ENCODE peak calls at places on chromosomes 2 and 18, in five cellular contexts. One of them, this sample, is unnamed.

GRCh38 chr2:32289165-32290054 is 11.7 kb downstream of the YIPF4 start:
- DNase-seq in body of pancreas: no peak
- DNase-seq in heart left ventricle: no peak
- DNase-seq in uterus: no peak
- DNase-seq in Peyer's patch: no peak
- DNase-seq in this sample: no peak

GRCh38 chr2:233556756-233557736 is 9.5 kb downstream of the USP40 start:
- DNase-seq in body of pancreas: peak; percentile 9
- DNase-seq in heart left ventricle: no peak
- DNase-seq in uterus: no peak
- DNase-seq in Peyer's patch: no peak
- DNase-seq in this sample: no peak

GRCh38 chr2:173659522-173659921 is 304.9 kb downstream of the CDCA7 start:
- DNase-seq in body of pancreas: no peak
- DNase-seq in heart left ventricle: no peak
- DNase-seq in uterus: no peak
- DNase-seq in Peyer's patch: no peak
- DNase-seq in this sample: no peak

GRCh38 chr2:176464886-176465564 is 195.8 kb downstream of the MTX2 start:
- DNase-seq in body of pancreas: no peak
- DNase-seq in heart left ventricle: no peak
- DNase-seq in uterus: no peak
- DNase-seq in Peyer's patch: no peak
- DNase-seq in this sample: no peak

GRCh38 chr2:202035089-202035940 is 1.7 kb downstream of the FZD7 start:
- DNase-seq in body of pancreas: no peak
- DNase-seq in heart left ventricle: peak; percentile 68
- DNase-seq in uterus: peak; percentile 72
- DNase-seq in Peyer's patch: peak; percentile 73
- DNase-seq in this sample: peak; percentile 64

GRCh38 chr18:57854726-57855125 is 51.6 kb upstream of the ATP8B1 start:
- DNase-seq in body of pancreas: no peak
- DNase-seq in heart left ventricle: no peak
- DNase-seq in uterus: no peak
- DNase-seq in Peyer's patch: no peak
- DNase-seq in this sample: no peak

GRCh38 chr18:76452357-76452756 is 42.7 kb downstream of the ZNF516 start:
- DNase-seq in body of pancreas: peak; percentile 3
- DNase-seq in heart left ventricle: peak; percentile 8
- DNase-seq in uterus: no peak
- DNase-seq in Peyer's patch: no peak
- DNase-seq in this sample: no peak

GRCh38 chr2:8315766-8316165 is 366.1 kb upstream of the ID2 start:
- DNase-seq in body of pancreas: peak; percentile 45
- DNase-seq in heart left ventricle: peak; percentile 22
- DNase-seq in uterus: no peak
- DNase-seq in Peyer's patch: no peak
- DNase-seq in this sample: no peak

GRCh38 chr2:120453635-120453998 is 107.7 kb downstream of the INHBB start:
- DNase-seq in body of pancreas: no peak
- DNase-seq in heart left ventricle: no peak
- DNase-seq in uterus: no peak
- DNase-seq in Peyer's patch: no peak
- DNase-seq in this sample: no peak

GRCh38 chr2:111618953-111619902 is 264.8 kb downstream of the ANAPC1 start:
- DNase-seq in body of pancreas: no peak
- DNase-seq in heart left ventricle: no peak
- DNase-seq in uterus: no peak
- DNase-seq in Peyer's patch: no peak
- DNase-seq in this sample: no peak

GRCh38 chr2:45009303-45009927 is at the start of gene SIX2:
- DNase-seq in body of pancreas: peak; percentile 97
- DNase-seq in heart left ventricle: peak; percentile 91
- DNase-seq in uterus: peak; percentile 82
- DNase-seq in Peyer's patch: peak; percentile 79
- DNase-seq in this sample: peak; percentile 90

GRCh38 chr2:150234787-150235512 is 252.5 kb downstream of the RND3 start:
- DNase-seq in body of pancreas: no peak
- DNase-seq in heart left ventricle: no peak
- DNase-seq in uterus: no peak
- DNase-seq in Peyer's patch: peak; percentile 57
- DNase-seq in this sample: no peak

GRCh38 chr2:143473206-143473605 is 344.0 kb downstream of the ARHGAP15 start:
- DNase-seq in body of pancreas: no peak
- DNase-seq in heart left ventricle: no peak
- DNase-seq in uterus: no peak
- DNase-seq in Peyer's patch: no peak
- DNase-seq in this sample: no peak

GRCh38 chr2:235500761-235501662 is 7.2 kb downstream of the AGAP1 start:
- DNase-seq in body of pancreas: no peak
- DNase-seq in heart left ventricle: no peak
- DNase-seq in uterus: no peak
- DNase-seq in Peyer's patch: no peak
- DNase-seq in this sample: no peak

GRCh38 chr18:48835119-48835518 is 115.6 kb downstream of the SMAD7 start:
- DNase-seq in body of pancreas: no peak
- DNase-seq in heart left ventricle: no peak
- DNase-seq in uterus: no peak
- DNase-seq in Peyer's patch: peak; percentile 44
- DNase-seq in this sample: no peak

GRCh38 chr2:20648207-20648606 is 2.7 kb downstream of the HS1BP3 start:
- DNase-seq in body of pancreas: no peak
- DNase-seq in heart left ventricle: no peak
- DNase-seq in uterus: no peak
- DNase-seq in Peyer's patch: no peak
- DNase-seq in this sample: no peak

GRCh38 chr2:3214827-3215404 is 162.7 kb downstream of the EIPR1 start:
- DNase-seq in body of pancreas: no peak
- DNase-seq in heart left ventricle: no peak
- DNase-seq in uterus: no peak
- DNase-seq in Peyer's patch: no peak
- DNase-seq in this sample: no peak

GRCh38 chr2:11097038-11097720 is 58.1 kb upstream of the SLC66A3 start:
- DNase-seq in body of pancreas: no peak
- DNase-seq in heart left ventricle: no peak
- DNase-seq in uterus: no peak
- DNase-seq in Peyer's patch: no peak
- DNase-seq in this sample: peak; percentile 31

GRCh38 chr2:84927275-84927627 is 21.8 kb downstream of the TMSB10 start:
- DNase-seq in body of pancreas: no peak
- DNase-seq in heart left ventricle: no peak
- DNase-seq in uterus: no peak
- DNase-seq in Peyer's patch: no peak
- DNase-seq in this sample: no peak
- TF ChIP-seq CTCF in body of pancreas: no peak
- TF ChIP-seq CTCF in heart left ventricle: no peak
- TF ChIP-seq CTCF in uterus: no peak
- TF ChIP-seq CTCF in Peyer's patch: no peak
- TF ChIP-seq CTCF in this sample: no peak

GRCh38 chr2:105796791-105797190 is 52.1 kb downstream of the NCK2 start:
- DNase-seq in body of pancreas: no peak
- DNase-seq in heart left ventricle: no peak
- DNase-seq in uterus: no peak
- DNase-seq in Peyer's patch: no peak
- DNase-seq in this sample: no peak
- H3K4me3 ChIP-seq in body of pancreas: no peak overlapping the region
- H3K4me3 ChIP-seq in heart left ventricle: no peak overlapping the region
- H3K4me3 ChIP-seq in uterus: no peak overlapping the region
- H3K4me3 ChIP-seq in Peyer's patch: no peak overlapping the region
- H3K4me3 ChIP-seq in this sample: no peak overlapping the region

GRCh38 chr18:46411862-46412690 is 244.9 kb downstream of the LOXHD1 start:
- DNase-seq in body of pancreas: peak; percentile 10
- DNase-seq in heart left ventricle: peak; percentile 58
- DNase-seq in uterus: peak; percentile 27
- DNase-seq in Peyer's patch: no peak
- DNase-seq in this sample: peak; percentile 39
- H3K4me1 ChIP-seq in body of pancreas: no peaks in the 10 kb centered on the region
- H3K4me1 ChIP-seq in heart left ventricle: peaks cover 55% of the 10 kb centered on the region
- H3K4me1 ChIP-seq in uterus: no peaks in the 10 kb centered on the region
- H3K4me1 ChIP-seq in Peyer's patch: no peaks in the 10 kb centered on the region
- H3K4me1 ChIP-seq in this sample: peaks cover 97% of the 10 kb centered on the region

GRCh38 chr2:127377262-127377661 is 10.5 kb downstream of the MAP3K2 start:
- DNase-seq in body of pancreas: no peak
- DNase-seq in heart left ventricle: no peak
- DNase-seq in uterus: no peak
- DNase-seq in Peyer's patch: no peak
- DNase-seq in this sample: no peak
- TF ChIP-seq CTCF in body of pancreas: no peak
- TF ChIP-seq CTCF in heart left ventricle: no peak
- TF ChIP-seq CTCF in uterus: no peak
- TF ChIP-seq CTCF in Peyer's patch: no peak
- TF ChIP-seq CTCF in this sample: no peak

GRCh38 chr18:13147146-13147545 is 71.4 kb upstream of the LDLRAD4 start:
- DNase-seq in body of pancreas: no peak
- DNase-seq in heart left ventricle: no peak
- DNase-seq in uterus: no peak
- DNase-seq in Peyer's patch: no peak
- DNase-seq in this sample: no peak
- H3K4me3 ChIP-seq in body of pancreas: no peak overlapping the region
- H3K4me3 ChIP-seq in heart left ventricle: no peak overlapping the region
- H3K4me3 ChIP-seq in uterus: no peak overlapping the region
- H3K4me3 ChIP-seq in Peyer's patch: no peak overlapping the region
- H3K4me3 ChIP-seq in this sample: no peak overlapping the region

DNA sequence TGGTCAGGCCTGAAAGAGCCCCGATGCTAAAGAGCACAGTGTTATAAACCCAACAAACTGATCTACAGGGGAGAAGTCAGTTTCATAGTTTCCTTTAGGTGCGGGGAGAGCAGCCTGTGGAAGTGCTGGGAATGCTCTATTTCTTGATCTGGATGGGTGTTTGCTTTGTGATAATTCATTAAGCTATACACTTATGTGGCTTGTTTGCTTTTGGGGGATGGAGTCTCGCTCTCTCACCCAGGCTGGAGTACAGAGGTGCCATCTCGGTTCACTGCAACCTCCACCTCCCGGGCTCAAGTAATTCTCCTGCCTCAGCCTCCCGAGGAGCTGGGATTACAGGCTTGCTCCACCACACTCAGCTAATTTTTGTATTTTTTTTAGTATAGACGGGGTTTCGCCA is 30.1 kb upstream of the CEP68 start:
- DNase-seq in body of pancreas: no peak
- DNase-seq in heart left ventricle: no peak
- DNase-seq in uterus: no peak
- DNase-seq in Peyer's patch: no peak
- DNase-seq in this sample: no peak
- H3K4me1 ChIP-seq in body of pancreas: peaks cover 17% of the 10 kb centered on the region
- H3K4me1 ChIP-seq in heart left ventricle: no peaks in the 10 kb centered on the region
- H3K4me1 ChIP-seq in uterus: no peaks in the 10 kb centered on the region
- H3K4me1 ChIP-seq in Peyer's patch: peaks cover 14% of the 10 kb centered on the region
- H3K4me1 ChIP-seq in this sample: peaks cover 5% of the 10 kb centered on the region

GRCh38 chr2:86087936-86088850 is 17.5 kb downstream of the POLR1A start:
- DNase-seq in body of pancreas: no peak
- DNase-seq in heart left ventricle: no peak
- DNase-seq in uterus: no peak
- DNase-seq in Peyer's patch: no peak
- DNase-seq in this sample: no peak
- TF ChIP-seq CTCF in body of pancreas: no peak
- TF ChIP-seq CTCF in heart left ventricle: peak; percentile 13
- TF ChIP-seq CTCF in uterus: no peak
- TF ChIP-seq CTCF in Peyer's patch: no peak
- TF ChIP-seq CTCF in this sample: peak; percentile 29

GRCh38 chr2:63047193-63047533 is 3.5 kb upstream of the OTX1 start:
- DNase-seq in body of pancreas: no peak
- DNase-seq in heart left ventricle: no peak
- DNase-seq in uterus: no peak
- DNase-seq in Peyer's patch: no peak
- DNase-seq in this sample: no peak

GRCh38 chr2:63050186-63050915 is at the start of gene OTX1:
- DNase-seq in body of pancreas: peak; percentile 85
- DNase-seq in heart left ventricle: peak; percentile 25
- DNase-seq in uterus: no peak
- DNase-seq in Peyer's patch: peak; percentile 66
- DNase-seq in this sample: no peak

GRCh38 chr2:63048367-63049171 is 2.1 kb upstream of the OTX1 start:
- DNase-seq in body of pancreas: no peak
- DNase-seq in heart left ventricle: no peak
- DNase-seq in uterus: no peak
- DNase-seq in Peyer's patch: no peak
- DNase-seq in this sample: no peak

GRCh38 chr2:63049291-63050185 is 1.1 kb upstream of the OTX1 start:
- DNase-seq in body of pancreas: no peak
- DNase-seq in heart left ventricle: no peak
- DNase-seq in uterus: no peak
- DNase-seq in Peyer's patch: no peak
- DNase-seq in this sample: no peak

GRCh38 chr2:63047534-63048281 is 2.9 kb upstream of the OTX1 start:
- DNase-seq in body of pancreas: no peak
- DNase-seq in heart left ventricle: peak; percentile 18
- DNase-seq in uterus: no peak
- DNase-seq in Peyer's patch: no peak
- DNase-seq in this sample: no peak
- H3K4me3 ChIP-seq in body of pancreas: no peak overlapping the region
- H3K4me3 ChIP-seq in heart left ventricle: peak overlapping the region; percentile 42
- H3K4me3 ChIP-seq in uterus: no peak overlapping the region
- H3K4me3 ChIP-seq in Peyer's patch: peak overlapping the region; percentile 21
- H3K4me3 ChIP-seq in this sample: peak overlapping the region; percentile 48

DNA sequence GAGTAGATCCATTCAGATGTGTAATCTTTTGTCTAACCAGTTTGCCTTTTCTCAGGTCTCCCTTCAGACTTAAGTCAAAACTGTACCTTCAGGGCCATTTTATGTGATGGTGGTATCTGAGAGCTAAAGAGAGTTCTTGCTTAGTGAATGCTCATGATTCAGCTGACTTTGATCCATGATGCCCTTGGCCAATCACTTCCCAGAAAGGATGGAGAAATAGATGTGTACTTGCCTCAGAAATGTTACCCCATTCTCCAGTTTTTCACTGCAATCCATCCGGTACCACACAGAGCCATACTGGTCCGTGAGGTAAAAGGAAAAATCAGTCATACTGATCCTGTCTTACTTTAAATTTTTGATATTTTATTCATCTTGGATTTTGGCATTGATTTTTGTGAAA is 234.8 kb upstream of the PIK3C3 start:
- DNase-seq in body of pancreas: no peak
- DNase-seq in heart left ventricle: no peak
- DNase-seq in uterus: no peak
- DNase-seq in Peyer's patch: no peak
- DNase-seq in this sample: no peak
- H3K4me1 ChIP-seq in body of pancreas: no peaks in the 10 kb centered on the region
- H3K4me1 ChIP-seq in heart left ventricle: no peaks in the 10 kb centered on the region
- H3K4me1 ChIP-seq in uterus: no peaks in the 10 kb centered on the region
- H3K4me1 ChIP-seq in Peyer's patch: no peaks in the 10 kb centered on the region
- H3K4me1 ChIP-seq in this sample: no peaks in the 10 kb centered on the region

GRCh38 chr2:226362991-226363390 is 436.6 kb downstream of the IRS1 start:
- DNase-seq in body of pancreas: no peak
- DNase-seq in heart left ventricle: no peak
- DNase-seq in uterus: no peak
- DNase-seq in Peyer's patch: no peak
- DNase-seq in this sample: no peak
- TF ChIP-seq CTCF in body of pancreas: no peak
- TF ChIP-seq CTCF in heart left ventricle: no peak
- TF ChIP-seq CTCF in uterus: no peak
- TF ChIP-seq CTCF in Peyer's patch: no peak
- TF ChIP-seq CTCF in this sample: no peak

This sample was measured in left ventricle myocardium inferior.